ENCODE peak calls at places on chromosomes 1 and 21, in eight cellular contexts. M is aorta, Y is Daoy, K is nephron progenitor cell, P is T-helper 2 cell, X is T follicular helper cell, B is T-helper 1 cell, C is AG10803. F is an unnamed sample.

GRCh38 chr1:54137532-54138061 is 15.2 kb downstream of the CDCP2 start:
- DNase-seq in B (no peak), P (no peak), K (peak), Y (peak), C (peak), M (no peak), X (no peak), F (no peak)

GRCh38 chr1:68953316-68953715 is 456.4 kb upstream of the DEPDC1 start:
- DNase-seq in Y (no peak), M (no peak), X (no peak), K (no peak), C (no peak), B (no peak), P (no peak), F (no peak)

GRCh38 chr1:185244015-185244747 is 72.9 kb downstream of the IVNS1ABP start:
- DNase-seq in K (no peak), B (no peak), M (no peak), C (peak), Y (peak), P (peak), X (no peak), F (no peak)

GRCh38 chr1:52153898-52154297 is 12.0 kb downstream of the ZFYVE9 start:
- DNase-seq in Y (no peak), K (no peak), M (no peak), P (no peak), C (no peak), X (no peak), B (no peak), F (no peak)

GRCh38 chr21:45535341-45536081 is 6.7 kb downstream of the SLC19A1 start:
- DNase-seq in P (no peak), C (no peak), M (peak), B (no peak), Y (no peak), K (no peak), X (no peak), F (peak)

GRCh38 chr1:214335567-214335966 is 54.6 kb downstream of the SMYD2 start:
- DNase-seq in K (no peak), P (no peak), C (no peak), X (no peak), B (no peak), Y (no peak), M (no peak), F (no peak)

GRCh38 chr1:115712911-115713609 is 55.5 kb downstream of the CASQ2 start:
- DNase-seq in P (no peak), X (no peak), Y (no peak), C (no peak), B (no peak), M (no peak), K (no peak), F (no peak)

GRCh38 chr21:22842875-22843274 is 1844.7 kb downstream of the NCAM2 start:
- DNase-seq in B (no peak), C (no peak), X (no peak), M (no peak), Y (no peak), P (no peak), K (peak), F (no peak)

GRCh38 chr1:29096255-29096896 is 27.3 kb downstream of the TMEM200B start:
- DNase-seq in Y (no peak), P (no peak), M (no peak), X (no peak), K (no peak), C (no peak), B (no peak), F (no peak)

GRCh38 chr21:30044447-30045064 is 104.8 kb upstream of the GRIK1 start:
- DNase-seq in C (peak), P (no peak), X (no peak), B (no peak), M (no peak), Y (no peak), K (peak), F (no peak)

GRCh38 chr1:229318056-229318455 is 24.8 kb downstream of the CCSAP start:
- DNase-seq in C (peak), K (no peak), X (no peak), Y (peak), M (no peak), B (no peak), P (no peak), F (no peak)

GRCh38 chr1:78047631-78048030 is 1.9 kb downstream of the GIPC2 start:
- DNase-seq in K (no peak), B (no peak), X (no peak), M (no peak), P (no peak), Y (no peak), C (no peak), F (no peak)

GRCh38 chr1:61356995-61357394 is 274.6 kb downstream of the NFIA start:
- DNase-seq in X (no peak), M (no peak), P (no peak), C (no peak), K (no peak), Y (no peak), B (no peak), F (no peak)

GRCh38 chr1:110003747-110004428 is 19.3 kb downstream of the AHCYL1 start:
- DNase-seq in X (no peak), B (no peak), Y (peak), M (peak), C (peak), K (peak), P (peak), F (no peak)

F was measured in spleen.